ENCODE peak calls at places on chromosomes 3 and 15, in eight cellular contexts. E, U, G, N, S, A, M and Y are unnamed samples.

GRCh38 chr3:146246493-146246892 is 4.4 kb downstream of the PLSCR4 start:
- DNase-seq in E (no peak), M (no peak), N (no peak), S (no peak), A (no peak), U (no peak), G (no peak), Y (no peak)

GRCh38 chr15:32774022-32774421 is 56.2 kb downstream of the GREM1 start:
- DNase-seq in U (no peak), A (no peak), S (peak; percentile 13), E (peak; percentile 97), N (peak; percentile 76), M (no peak), G (peak; percentile 52), Y (no peak)

GRCh38 chr15:58830556-58830955 is 59.5 kb downstream of the MINDY2 start:
- DNase-seq in U (no peak), N (no peak), S (no peak), M (no peak), A (no peak), G (no peak), E (no peak), Y (no peak)

GRCh38 chr3:22399566-22399965 is 648.6 kb upstream of the ZNF385D start:
- DNase-seq in E (no peak), S (no peak), N (no peak), G (no peak), M (no peak), U (no peak), A (no peak), Y (no peak)

GRCh38 chr15:22850055-22850454 is 11.6 kb downstream of the NIPA2 start:
- DNase-seq in U (no peak), N (no peak), E (no peak), S (no peak), G (no peak), A (no peak), M (no peak), Y (no peak)

GRCh38 chr15:98599911-98600685 is 48.2 kb upstream of the IGF1R start:
- DNase-seq in S (peak; percentile 58), G (peak; percentile 12), A (no peak), U (no peak), E (no peak), N (peak; percentile 11), M (no peak), Y (peak; percentile 70)

GRCh38 chr3:23490459-23490858 is 287.3 kb downstream of the UBE2E2 start:
- DNase-seq in N (peak; percentile 11), E (no peak), M (no peak), A (no peak), G (no peak), U (no peak), S (peak; percentile 31), Y (no peak)

GRCh38 chr3:133905376-133905775 is 9.7 kb upstream of the RAB6B start:
- DNase-seq in E (no peak), N (no peak), A (no peak), S (no peak), G (no peak), U (no peak), M (no peak), Y (no peak)

GRCh38 chr15:33243869-33244268 is 49.4 kb upstream of the FMN1 start:
- DNase-seq in E (no peak), S (peak; percentile 89), U (no peak), N (no peak), G (peak; percentile 20), M (no peak), A (no peak), Y (no peak)

GRCh38 chr3:124443446-124443845 is 286.8 kb upstream of the UMPS start:
- DNase-seq in S (no peak), U (no peak), A (no peak), N (no peak), M (no peak), G (no peak), E (no peak), Y (no peak)

GRCh38 chr3:15519096-15519495 is 2.4 kb downstream of the COLQ start:
- DNase-seq in A (peak; percentile 67), E (no peak), S (no peak), N (no peak), U (no peak), M (no peak), G (no peak), Y (no peak)

GRCh38 chr3:9211155-9211950 is 38.1 kb downstream of the SRGAP3 start:
- DNase-seq in N (no peak), A (no peak), U (no peak), S (peak; percentile 48), E (peak; percentile 39), G (no peak), M (no peak), Y (no peak)

GRCh38 chr15:81023483-81024264 is 23.0 kb downstream of the TLNRD1 start:
- DNase-seq in G (peak; percentile 10), S (no peak), A (peak; percentile 79), M (no peak), N (no peak), E (peak; percentile 50), U (no peak), Y (peak; percentile 77)

GRCh38 chr3:19046440-19046839 is 101.9 kb upstream of the KCNH8 start:
- DNase-seq in G (no peak), M (no peak), N (no peak), S (no peak), U (no peak), A (no peak), E (no peak), Y (no peak)

GRCh38 chr15:64460737-64461576 is 579 bp downstream of the ZNF609 start:
- DNase-seq in G (peak; percentile 33), M (peak; percentile 18), A (no peak), N (peak; percentile 52), S (peak; percentile 84), U (no peak), E (peak; percentile 35), Y (peak; percentile 65)

GRCh38 chr3:48503406-48504050 is 446 bp downstream of the SHISA5 start:
- DNase-seq in M (no peak), S (peak; percentile 30), A (peak; percentile 42), E (no peak), G (peak; percentile 38), U (peak; percentile 54), N (no peak), Y (peak; percentile 27)

GRCh38 chr15:39358441-39359041 is 222.3 kb upstream of the THBS1 start:
- DNase-seq in E (no peak), S (peak; percentile 16), N (peak; percentile 37), M (no peak), A (peak; percentile 31), U (peak; percentile 45), G (no peak), Y (no peak)

GRCh38 chr3:146277953-146278631 is 27.2 kb upstream of the PLSCR4 start:
- DNase-seq in A (no peak), E (peak; percentile 85), G (no peak), M (no peak), U (no peak), N (peak; percentile 68), S (peak; percentile 47), Y (no peak)

GRCh38 chr3:179837374-179837773 is 184.5 kb downstream of the USP13 start:
- DNase-seq in A (no peak), S (peak; percentile 6), M (no peak), E (no peak), G (no peak), U (no peak), N (no peak), Y (no peak)

GRCh38 chr3:25493786-25494185 is 65.7 kb downstream of the RARB start:
- DNase-seq in U (no peak), S (peak; percentile 79), N (no peak), A (no peak), G (no peak), E (peak; percentile 52), M (no peak), Y (no peak)

GRCh38 chr3:183845608-183846288 is 20.4 kb upstream of the MAP6D1 start:
- DNase-seq in M (no peak), S (peak; percentile 42), A (no peak), G (peak; percentile 29), N (no peak), E (no peak), U (no peak), Y (no peak)

GRCh38 chr3:40751652-40752051 is 226.9 kb downstream of the ZNF621 start:
- DNase-seq in S (no peak), G (no peak), N (no peak), M (no peak), E (no peak), U (no peak), A (no peak), Y (no peak)

GRCh38 chr3:108088146-108088545 is 2.7 kb downstream of the CD47 start:
- DNase-seq in N (no peak), E (no peak), A (no peak), S (no peak), G (no peak), M (no peak), U (no peak), Y (no peak)

GRCh38 chr3:176275113-176275512 is 922.2 kb downstream of the TBL1XR1 start:
- DNase-seq in E (no peak), N (no peak), A (no peak), S (no peak), G (no peak), U (no peak), M (no peak), Y (no peak)

GRCh38 chr15:31758126-31758525 is 272.2 kb upstream of the CHRNA7 start:
- DNase-seq in A (peak; percentile 62), E (no peak), S (no peak), U (peak; percentile 30), G (no peak), N (no peak), M (no peak), Y (no peak)

DNA sequence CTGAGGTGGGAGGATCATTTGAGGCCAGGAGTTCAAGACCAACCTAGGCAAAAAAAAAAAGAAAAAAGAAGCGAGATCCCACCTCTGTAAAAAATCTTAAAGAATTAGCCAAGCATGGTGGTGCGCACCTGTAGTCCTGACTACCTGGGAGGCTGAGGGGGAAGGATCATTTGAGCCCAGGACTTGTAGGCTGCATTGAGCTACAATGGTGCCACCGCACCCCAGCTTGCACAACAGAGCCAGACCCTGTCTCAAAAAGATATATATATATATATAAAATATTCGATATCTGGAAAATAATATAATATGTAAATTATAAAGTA is 1.1 kb upstream of the IMP3 start:
- DNase-seq in E (no peak), U (no peak), G (no peak), M (no peak), S (no peak), N (no peak), A (no peak), Y (no peak)
- TF ChIP-seq CTCF in E (no peak), U (no peak), G (no peak), M (no peak), S (no peak), N (no peak), A (no peak), Y (no peak)

GRCh38 chr3:126348308-126348920 is 8.8 kb downstream of the KLF15 start:
- DNase-seq in S (no peak), E (no peak), A (no peak), U (no peak), G (no peak), M (peak; percentile 9), N (no peak), Y (no peak)
- TF ChIP-seq CTCF in S (no peak), E (peak; percentile 24), A (no peak), U (no peak), G (no peak), M (no peak), N (peak; percentile 21), Y (no peak)

GRCh38 chr3:189517981-189518380 is 113.2 kb upstream of the TP63 start:
- DNase-seq in N (no peak), A (no peak), U (no peak), M (no peak), S (no peak), E (no peak), G (no peak), Y (no peak)
- TF ChIP-seq CTCF in N (no peak), A (no peak), U (no peak), M (no peak), S (no peak), E (no peak), G (no peak), Y (no peak)

GRCh38 chr3:170848294-170848917 is 21.6 kb downstream of the RPL22L1 start:
- DNase-seq in M (no peak), S (no peak), G (no peak), U (no peak), E (no peak), A (no peak), N (no peak), Y (peak; percentile 15)
- TF ChIP-seq CTCF in M (no peak), S (peak; percentile 46), G (peak; percentile 79), U (no peak), E (peak; percentile 22), A (peak; percentile 50), N (peak; percentile 50), Y (no peak)